ENCODE peak calls at places on chromosomes 13 and 19, in eight cellular contexts. Q is SW 1271, D is sigmoid colon, P is AG09309, U is psoas muscle, Y is aorta, I is NCI-H1105, N is skeletal muscle cell. J is an unnamed sample.

GRCh38 chr19:29622191-29623070 is 16.3 kb downstream of the POP4 start:
- DNase-seq in Q (peak), D (no peak), P (no peak), U (no peak), Y (no peak), I (no peak), N (no peak), J (no peak)

GRCh38 chr13:63124863-63125262 is 1709.2 kb upstream of the PCDH20 start:
- DNase-seq in Q (peak), D (no peak), P (no peak), U (no peak), Y (no peak), I (peak), N (no peak), J (no peak)

GRCh38 chr13:88136098-88136790 is 465.1 kb downstream of the SLITRK5 start:
- DNase-seq in Q (no peak), D (no peak), P (no peak), U (no peak), Y (no peak), I (no peak), N (no peak), J (no peak)

GRCh38 chr13:41587490-41587889 is 130.1 kb downstream of the RGCC start:
- DNase-seq in Q (no peak), D (no peak), P (no peak), U (no peak), Y (no peak), I (no peak), N (no peak), J (no peak)

GRCh38 chr19:42124386-42124901 is 7.8 kb downstream of the POU2F2 start:
- DNase-seq in Q (no peak), D (no peak), P (no peak), U (no peak), Y (no peak), I (no peak), N (no peak), J (no peak)

GRCh38 chr19:40689339-40690049 is 957 bp downstream of the NUMBL start:
- DNase-seq in Q (no peak), D (no peak), P (no peak), U (peak), Y (no peak), I (no peak), N (no peak), J (peak)

GRCh38 chr19:14615628-14616027 is 32.7 kb downstream of the CLEC17A start:
- DNase-seq in Q (no peak), D (no peak), P (no peak), U (no peak), Y (no peak), I (no peak), N (no peak), J (no peak)

GRCh38 chr19:7340959-7341837 is 7.5 kb upstream of the ARHGEF18 start:
- DNase-seq in Q (peak), D (peak), P (no peak), U (peak), Y (peak), I (peak), N (no peak), J (no peak)

GRCh38 chr13:48251616-48252081 is 18.6 kb downstream of the ITM2B start:
- DNase-seq in Q (no peak), D (no peak), P (no peak), U (no peak), Y (no peak), I (no peak), N (no peak), J (no peak)

GRCh38 chr13:112652512-112653458 is 37.1 kb upstream of the ATP11A start:
- DNase-seq in Q (no peak), D (no peak), P (no peak), U (no peak), Y (no peak), I (no peak), N (no peak), J (no peak)

GRCh38 chr13:108967371-108967770 is 338.0 kb downstream of the MYO16 start:
- DNase-seq in Q (no peak), D (no peak), P (no peak), U (no peak), Y (no peak), I (no peak), N (no peak), J (no peak)

GRCh38 chr19:33446156-33446917 is 72.8 kb downstream of the CEBPG start:
- DNase-seq in Q (no peak), D (peak), P (no peak), U (no peak), Y (peak), I (no peak), N (no peak), J (no peak)

J was measured in caudate nucleus.